ENCODE peak calls at places on chromosomes 6 and 20, in nine cellular contexts. O is NCI-H1105; K is GM12864; Z is frontal cortex; S is retina; M is astrocyte; Y is RWPE1; P is activated CD8-positive, alpha-beta T cell treated with anti-CD3 and anti-CD28 coated beads, Interleukin-2, amount 10 ng/mL, durations not matched to agents 7 days and 5 days; T is activated CD4-positive, alpha-beta T cell treated with anti-CD3 and anti-CD28 coated beads for 48 hours. V is an unnamed sample.

GRCh38 chr6:15265787-15266186 is 19.9 kb downstream of the JARID2 start:
- DNase-seq in S (no peak), K (no peak), Y (no peak), M (no peak), P (no peak), T (no peak), O (no peak), Z (no peak), V (no peak)

GRCh38 chr6:6661684-6662083 is 73.2 kb downstream of the LY86 start:
- DNase-seq in O (peak; percentile 95), Y (peak; percentile 26), S (peak; percentile 40), M (peak; percentile 1), P (no peak), T (no peak), Z (no peak), K (no peak), V (no peak)

GRCh38 chr6:133646021-133646682 is 242.8 kb upstream of the TCF21 start:
- DNase-seq in Y (peak; percentile 25), M (peak; percentile 81), O (no peak), K (no peak), Z (no peak), P (no peak), T (no peak), S (peak; percentile 18), V (no peak)

GRCh38 chr6:140980265-140980887 is 1152.3 kb upstream of the GJE1 start:
- DNase-seq in T (no peak), S (no peak), O (no peak), K (no peak), Y (no peak), P (no peak), M (peak; percentile 14), Z (no peak), V (no peak)

GRCh38 chr6:140355476-140355875 is 981.0 kb upstream of the CITED2 start:
- DNase-seq in Z (no peak), P (no peak), M (no peak), K (no peak), Y (no peak), S (no peak), T (no peak), O (no peak), V (no peak)

GRCh38 chr6:75930954-75931689 is 141.3 kb downstream of the IMPG1 start:
- DNase-seq in Z (no peak), Y (no peak), T (no peak), M (peak; percentile 31), K (no peak), P (no peak), S (peak; percentile 43), O (no peak), V (no peak)

GRCh38 chr6:90109141-90109540 is 187.5 kb downstream of the BACH2 start:
- DNase-seq in P (peak; percentile 60), T (peak; percentile 42), M (no peak), S (no peak), K (no peak), Y (no peak), O (no peak), Z (no peak), V (no peak)

GRCh38 chr6:111183702-111184517 is 96.6 kb downstream of the SLC16A10 start:
- DNase-seq in O (no peak), Z (no peak), P (no peak), T (no peak), K (no peak), Y (no peak), M (no peak), S (no peak), V (no peak)

GRCh38 chr6:170193326-170193821 is 97.5 kb downstream of the DLL1 start:
- DNase-seq in O (no peak), Y (no peak), T (no peak), K (no peak), Z (no peak), M (no peak), P (no peak), S (no peak), V (no peak)

GRCh38 chr20:53838311-53838873 is 232.0 kb downstream of the BCAS1 start:
- DNase-seq in O (no peak), Z (no peak), K (no peak), M (no peak), Y (no peak), P (no peak), S (no peak), T (no peak), V (no peak)

GRCh38 chr6:6825986-6826901 is 237.7 kb downstream of the LY86 start:
- DNase-seq in O (peak; percentile 51), T (peak; percentile 7), S (no peak), Y (no peak), M (no peak), Z (no peak), P (peak; percentile 51), K (peak; percentile 24), V (no peak)

GRCh38 chr6:42224222-42225042 is 6.8 kb upstream of the MRPS10 start:
- DNase-seq in S (no peak), M (peak; percentile 90), O (no peak), T (peak; percentile 11), K (peak; percentile 91), Y (peak; percentile 79), P (no peak), Z (no peak), V (no peak)

GRCh38 chr6:63750400-63750799 is 114.8 kb downstream of the PHF3 start:
- DNase-seq in T (no peak), K (no peak), M (no peak), Z (no peak), O (no peak), S (no peak), P (no peak), Y (no peak), V (no peak)

GRCh38 chr6:142926177-142926493 is 18.8 kb downstream of the HIVEP2 start:
- DNase-seq in M (no peak), S (no peak), Y (no peak), Z (no peak), O (no peak), K (no peak), T (no peak), P (no peak), V (no peak)

GRCh38 chr20:14727485-14728170 is 390.2 kb upstream of the FLRT3 start:
- DNase-seq in O (no peak), T (no peak), P (no peak), S (no peak), M (no peak), Z (no peak), Y (no peak), K (no peak), V (no peak)

GRCh38 chr6:53986165-53986720 is 125.0 kb upstream of the MLIP start:
- DNase-seq in O (peak; percentile 19), S (peak; percentile 59), Y (peak; percentile 26), M (peak; percentile 50), Z (peak; percentile 14), K (peak; percentile 2), T (peak; percentile 15), P (no peak), V (peak; percentile 36)

GRCh38 chr20:12573428-12573827 is 435.3 kb upstream of the SPTLC3 start:
- DNase-seq in M (no peak), Z (no peak), Y (no peak), P (no peak), T (no peak), K (no peak), O (no peak), S (peak; percentile 34), V (no peak)

GRCh38 chr6:167559675-167560479 is 235.0 kb downstream of the TTLL2 start:
- DNase-seq in M (no peak), Z (no peak), P (no peak), T (no peak), O (no peak), K (no peak), Y (no peak), S (no peak), V (no peak)

GRCh38 chr6:55678330-55679224 is 99.6 kb upstream of the HMGCLL1 start:
- DNase-seq in O (no peak), P (no peak), Z (no peak), K (no peak), S (peak; percentile 17), M (no peak), T (no peak), Y (no peak), V (no peak)

GRCh38 chr6:112156694-112157093 is 69.3 kb downstream of the FAM229B start:
- DNase-seq in K (no peak), P (no peak), O (no peak), M (no peak), S (no peak), Z (no peak), T (no peak), Y (no peak), V (no peak)

GRCh38 chr6:43983632-43984031 is 143.6 kb downstream of the MRPL14 start:
- DNase-seq in P (no peak), T (no peak), S (no peak), Z (no peak), Y (no peak), K (no peak), M (no peak), O (peak; percentile 43), V (no peak)

GRCh38 chr6:21612067-21612745 is 18.7 kb downstream of the SOX4 start:
- DNase-seq in T (no peak), M (no peak), S (no peak), P (no peak), K (no peak), O (peak; percentile 77), Y (no peak), Z (no peak), V (no peak)

GRCh38 chr6:29974901-29975560 is 32.7 kb downstream of the HLA-A start:
- DNase-seq in Z (peak; percentile 11), O (no peak), S (peak; percentile 48), M (no peak), Y (no peak), T (no peak), K (no peak), P (no peak), V (no peak)

GRCh38 chr20:57389695-57390603 is 1.2 kb upstream of the RBM38 start:
- DNase-seq in Y (no peak), P (peak; percentile 68), K (no peak), S (peak; percentile 60), M (no peak), O (no peak), Z (no peak), T (peak; percentile 81), V (no peak)

GRCh38 chr20:31945319-31945718 is 6.5 kb downstream of the PDRG1 start:
- DNase-seq in Y (no peak), K (no peak), S (no peak), Z (no peak), O (no peak), P (no peak), M (no peak), T (no peak), V (no peak)

GRCh38 chr6:23106951-23107350 is 537.6 kb downstream of the HDGFL1 start:
- DNase-seq in Y (no peak), P (no peak), M (peak; percentile 91), S (no peak), K (no peak), Z (no peak), T (no peak), O (no peak), V (no peak)

GRCh38 chr20:40558212-40558611 is 130.8 kb downstream of the MAFB start:
- DNase-seq in P (no peak), S (no peak), Z (no peak), Y (no peak), T (no peak), O (no peak), M (no peak), K (no peak), V (no peak)

GRCh38 chr6:128500017-128500416 is 20.4 kb downstream of the PTPRK start:
- DNase-seq in M (no peak), Z (no peak), Y (no peak), O (no peak), P (no peak), S (no peak), K (no peak), T (no peak), V (no peak)

GRCh38 chr6:130164251-130164650 is 58.5 kb downstream of the SAMD3 start:
- DNase-seq in T (no peak), Z (no peak), O (no peak), K (no peak), S (no peak), M (no peak), Y (no peak), P (no peak), V (no peak)

GRCh38 chr6:6891949-6892461 is 215.8 kb upstream of the RREB1 start:
- DNase-seq in Y (peak; percentile 20), M (no peak), S (no peak), T (no peak), O (no peak), Z (no peak), K (no peak), P (no peak), V (no peak)

GRCh38 chr6:127554435-127555006 is 22.5 kb upstream of the C6orf58 start:
- DNase-seq in Y (peak; percentile 55), S (no peak), T (peak; percentile 16), P (peak; percentile 32), Z (no peak), M (peak; percentile 23), K (no peak), O (peak; percentile 59), V (peak; percentile 14)